ENCODE peak calls at places on chromosomes 7 and 10, in ten cellular contexts. One of them, this sample, is unnamed.

GRCh38 chr10:46028584-46029570 is 1.5 kb downstream of the NCOA4 start:
- DNase-seq in HCT116: peak
- DNase-seq in CD8-positive, alpha-beta T cell: no peak
- DNase-seq in OCI-LY7: peak
- DNase-seq in HL-60: peak
- DNase-seq in GM10248: peak
- DNase-seq in WERI-Rb-1: peak
- DNase-seq in IMR-90: peak
- DNase-seq in foreskin fibroblast: peak
- DNase-seq in GM13977: peak
- DNase-seq in this sample: no peak

GRCh38 chr10:25896421-25896820 is 37.6 kb upstream of the MYO3A start:
- DNase-seq in OCI-LY7: no peak
- DNase-seq in CD8-positive, alpha-beta T cell: no peak
- DNase-seq in GM13977: no peak
- DNase-seq in GM10248: no peak
- DNase-seq in HL-60: no peak
- DNase-seq in HCT116: no peak
- DNase-seq in IMR-90: no peak
- DNase-seq in foreskin fibroblast: no peak
- DNase-seq in WERI-Rb-1: no peak
- DNase-seq in this sample: no peak

GRCh38 chr10:10703390-10703789 is 314.3 kb upstream of the CELF2 start:
- DNase-seq in IMR-90: no peak
- DNase-seq in GM10248: no peak
- DNase-seq in foreskin fibroblast: no peak
- DNase-seq in OCI-LY7: no peak
- DNase-seq in GM13977: no peak
- DNase-seq in HCT116: no peak
- DNase-seq in WERI-Rb-1: no peak
- DNase-seq in HL-60: no peak
- DNase-seq in CD8-positive, alpha-beta T cell: no peak
- DNase-seq in this sample: no peak

GRCh38 chr7:66883716-66884115 is 37.3 kb upstream of the TMEM248 start:
- DNase-seq in CD8-positive, alpha-beta T cell: no peak
- DNase-seq in foreskin fibroblast: no peak
- DNase-seq in WERI-Rb-1: no peak
- DNase-seq in HCT116: no peak
- DNase-seq in GM13977: no peak
- DNase-seq in IMR-90: peak
- DNase-seq in GM10248: no peak
- DNase-seq in HL-60: no peak
- DNase-seq in OCI-LY7: no peak
- DNase-seq in this sample: no peak

GRCh38 chr10:92156874-92157273 is 134.0 kb downstream of the CPEB3 start:
- DNase-seq in CD8-positive, alpha-beta T cell: no peak
- DNase-seq in HCT116: no peak
- DNase-seq in GM10248: no peak
- DNase-seq in WERI-Rb-1: no peak
- DNase-seq in foreskin fibroblast: peak
- DNase-seq in IMR-90: peak
- DNase-seq in HL-60: no peak
- DNase-seq in GM13977: no peak
- DNase-seq in OCI-LY7: no peak
- DNase-seq in this sample: no peak

GRCh38 chr7:39672176-39672575 is 48.8 kb downstream of the RALA start:
- DNase-seq in HL-60: no peak
- DNase-seq in OCI-LY7: no peak
- DNase-seq in IMR-90: no peak
- DNase-seq in WERI-Rb-1: no peak
- DNase-seq in GM10248: no peak
- DNase-seq in GM13977: no peak
- DNase-seq in CD8-positive, alpha-beta T cell: no peak
- DNase-seq in foreskin fibroblast: no peak
- DNase-seq in HCT116: no peak
- DNase-seq in this sample: no peak

GRCh38 chr7:70935854-70936253 is 196.1 kb upstream of the GALNT17 start:
- DNase-seq in GM10248: no peak
- DNase-seq in IMR-90: no peak
- DNase-seq in HL-60: no peak
- DNase-seq in HCT116: no peak
- DNase-seq in foreskin fibroblast: no peak
- DNase-seq in OCI-LY7: no peak
- DNase-seq in WERI-Rb-1: no peak
- DNase-seq in CD8-positive, alpha-beta T cell: no peak
- DNase-seq in GM13977: no peak
- DNase-seq in this sample: no peak

GRCh38 chr10:89916481-89916880 is 215.1 kb downstream of the KIF20B start:
- DNase-seq in HCT116: no peak
- DNase-seq in foreskin fibroblast: peak
- DNase-seq in WERI-Rb-1: no peak
- DNase-seq in HL-60: no peak
- DNase-seq in GM13977: no peak
- DNase-seq in GM10248: no peak
- DNase-seq in CD8-positive, alpha-beta T cell: no peak
- DNase-seq in IMR-90: no peak
- DNase-seq in OCI-LY7: no peak
- DNase-seq in this sample: no peak

GRCh38 chr7:46133076-46133475 is 212.0 kb upstream of the IGFBP3 start:
- DNase-seq in GM13977: no peak
- DNase-seq in CD8-positive, alpha-beta T cell: no peak
- DNase-seq in WERI-Rb-1: no peak
- DNase-seq in HCT116: no peak
- DNase-seq in foreskin fibroblast: no peak
- DNase-seq in IMR-90: no peak
- DNase-seq in OCI-LY7: no peak
- DNase-seq in HL-60: no peak
- DNase-seq in GM10248: no peak
- DNase-seq in this sample: peak

GRCh38 chr10:43304687-43305333 is 37.9 kb upstream of the RASGEF1A start:
- DNase-seq in GM13977: peak
- DNase-seq in HCT116: no peak
- DNase-seq in WERI-Rb-1: peak
- DNase-seq in OCI-LY7: no peak
- DNase-seq in HL-60: peak
- DNase-seq in IMR-90: peak
- DNase-seq in GM10248: peak
- DNase-seq in CD8-positive, alpha-beta T cell: peak
- DNase-seq in foreskin fibroblast: peak
- DNase-seq in this sample: no peak

GRCh38 chr7:36343548-36343947 is 46.1 kb upstream of the ANLN start:
- DNase-seq in HL-60: no peak
- DNase-seq in GM10248: no peak
- DNase-seq in foreskin fibroblast: no peak
- DNase-seq in GM13977: no peak
- DNase-seq in CD8-positive, alpha-beta T cell: no peak
- DNase-seq in HCT116: no peak
- DNase-seq in IMR-90: no peak
- DNase-seq in OCI-LY7: no peak
- DNase-seq in WERI-Rb-1: no peak
- DNase-seq in this sample: no peak

GRCh38 chr7:36348771-36349170 is 40.9 kb upstream of the ANLN start:
- DNase-seq in OCI-LY7: no peak
- DNase-seq in GM10248: no peak
- DNase-seq in HCT116: no peak
- DNase-seq in WERI-Rb-1: no peak
- DNase-seq in IMR-90: no peak
- DNase-seq in foreskin fibroblast: no peak
- DNase-seq in HL-60: no peak
- DNase-seq in CD8-positive, alpha-beta T cell: no peak
- DNase-seq in GM13977: no peak
- DNase-seq in this sample: no peak

GRCh38 chr7:36348256-36348655 is 41.4 kb upstream of the ANLN start:
- DNase-seq in GM10248: no peak
- DNase-seq in WERI-Rb-1: no peak
- DNase-seq in HL-60: no peak
- DNase-seq in HCT116: no peak
- DNase-seq in IMR-90: peak
- DNase-seq in OCI-LY7: no peak
- DNase-seq in foreskin fibroblast: peak
- DNase-seq in CD8-positive, alpha-beta T cell: no peak
- DNase-seq in GM13977: no peak
- DNase-seq in this sample: no peak

GRCh38 chr7:36344618-36345017 is 45.0 kb upstream of the ANLN start:
- DNase-seq in HCT116: no peak
- DNase-seq in GM10248: no peak
- DNase-seq in HL-60: no peak
- DNase-seq in GM13977: no peak
- DNase-seq in foreskin fibroblast: no peak
- DNase-seq in IMR-90: no peak
- DNase-seq in CD8-positive, alpha-beta T cell: no peak
- DNase-seq in WERI-Rb-1: no peak
- DNase-seq in OCI-LY7: no peak
- DNase-seq in this sample: no peak

GRCh38 chr7:36346260-36346831 is 43.3 kb upstream of the ANLN start:
- DNase-seq in GM10248: no peak
- DNase-seq in CD8-positive, alpha-beta T cell: no peak
- DNase-seq in WERI-Rb-1: no peak
- DNase-seq in OCI-LY7: no peak
- DNase-seq in HL-60: no peak
- DNase-seq in GM13977: no peak
- DNase-seq in IMR-90: no peak
- DNase-seq in HCT116: no peak
- DNase-seq in foreskin fibroblast: no peak
- DNase-seq in this sample: no peak
- TF ChIP-seq CTCF in GM10248: no peak
- TF ChIP-seq CTCF in CD8-positive, alpha-beta T cell: no peak
- TF ChIP-seq CTCF in WERI-Rb-1: no peak
- TF ChIP-seq CTCF in OCI-LY7: no peak
- TF ChIP-seq CTCF in HL-60: no peak
- TF ChIP-seq CTCF in GM13977: no peak
- TF ChIP-seq CTCF in IMR-90: no peak
- TF ChIP-seq CTCF in HCT116: no peak
- TF ChIP-seq CTCF in foreskin fibroblast: no peak
- TF ChIP-seq CTCF in this sample: no peak

GRCh38 chr10:124650263-124650662 is 93.9 kb downstream of the FAM53B start:
- DNase-seq in HCT116: no peak
- DNase-seq in OCI-LY7: no peak
- DNase-seq in WERI-Rb-1: no peak
- DNase-seq in IMR-90: no peak
- DNase-seq in HL-60: no peak
- DNase-seq in GM10248: no peak
- DNase-seq in foreskin fibroblast: no peak
- DNase-seq in CD8-positive, alpha-beta T cell: no peak
- DNase-seq in GM13977: no peak
- DNase-seq in this sample: no peak

GRCh38 chr10:124648131-124648475 is 96.1 kb downstream of the FAM53B start:
- DNase-seq in GM13977: no peak
- DNase-seq in GM10248: no peak
- DNase-seq in foreskin fibroblast: no peak
- DNase-seq in WERI-Rb-1: no peak
- DNase-seq in IMR-90: no peak
- DNase-seq in CD8-positive, alpha-beta T cell: no peak
- DNase-seq in HCT116: no peak
- DNase-seq in HL-60: no peak
- DNase-seq in OCI-LY7: no peak
- DNase-seq in this sample: no peak

GRCh38 chr10:124649209-124649608 is 95.0 kb downstream of the FAM53B start:
- DNase-seq in CD8-positive, alpha-beta T cell: no peak
- DNase-seq in GM10248: no peak
- DNase-seq in IMR-90: no peak
- DNase-seq in OCI-LY7: no peak
- DNase-seq in foreskin fibroblast: no peak
- DNase-seq in GM13977: no peak
- DNase-seq in HL-60: peak
- DNase-seq in HCT116: no peak
- DNase-seq in WERI-Rb-1: no peak
- DNase-seq in this sample: no peak

GRCh38 chr10:124647421-124648130 is 96.6 kb downstream of the FAM53B start:
- DNase-seq in GM10248: peak
- DNase-seq in HL-60: peak
- DNase-seq in foreskin fibroblast: no peak
- DNase-seq in GM13977: peak
- DNase-seq in WERI-Rb-1: peak
- DNase-seq in OCI-LY7: peak
- DNase-seq in IMR-90: peak
- DNase-seq in CD8-positive, alpha-beta T cell: peak
- DNase-seq in HCT116: peak
- DNase-seq in this sample: no peak

GRCh38 chr10:124648738-124649137 is 95.4 kb downstream of the FAM53B start:
- DNase-seq in GM10248: no peak
- DNase-seq in WERI-Rb-1: no peak
- DNase-seq in CD8-positive, alpha-beta T cell: peak
- DNase-seq in HL-60: peak
- DNase-seq in foreskin fibroblast: peak
- DNase-seq in OCI-LY7: no peak
- DNase-seq in HCT116: no peak
- DNase-seq in GM13977: peak
- DNase-seq in IMR-90: peak
- DNase-seq in this sample: peak
- TF ChIP-seq CTCF in GM10248: no peak
- TF ChIP-seq CTCF in WERI-Rb-1: no peak
- TF ChIP-seq CTCF in CD8-positive, alpha-beta T cell: no peak
- TF ChIP-seq CTCF in HL-60: no peak
- TF ChIP-seq CTCF in foreskin fibroblast: no peak
- TF ChIP-seq CTCF in OCI-LY7: no peak
- TF ChIP-seq CTCF in HCT116: no peak
- TF ChIP-seq CTCF in GM13977: no peak
- TF ChIP-seq CTCF in IMR-90: no peak
- TF ChIP-seq CTCF in this sample: no peak

GRCh38 chr7:44213872-44214595 is 13.3 kb downstream of the YKT6 start:
- DNase-seq in CD8-positive, alpha-beta T cell: no peak
- DNase-seq in foreskin fibroblast: no peak
- DNase-seq in HCT116: peak
- DNase-seq in WERI-Rb-1: peak
- DNase-seq in HL-60: peak
- DNase-seq in IMR-90: peak
- DNase-seq in OCI-LY7: peak
- DNase-seq in GM10248: peak
- DNase-seq in GM13977: peak
- DNase-seq in this sample: no peak
- TF ChIP-seq CTCF in CD8-positive, alpha-beta T cell: no peak
- TF ChIP-seq CTCF in foreskin fibroblast: peak
- TF ChIP-seq CTCF in HCT116: peak
- TF ChIP-seq CTCF in WERI-Rb-1: peak
- TF ChIP-seq CTCF in HL-60: peak
- TF ChIP-seq CTCF in IMR-90: peak
- TF ChIP-seq CTCF in OCI-LY7: peak
- TF ChIP-seq CTCF in GM10248: peak
- TF ChIP-seq CTCF in GM13977: peak
- TF ChIP-seq CTCF in this sample: peak

DNA sequence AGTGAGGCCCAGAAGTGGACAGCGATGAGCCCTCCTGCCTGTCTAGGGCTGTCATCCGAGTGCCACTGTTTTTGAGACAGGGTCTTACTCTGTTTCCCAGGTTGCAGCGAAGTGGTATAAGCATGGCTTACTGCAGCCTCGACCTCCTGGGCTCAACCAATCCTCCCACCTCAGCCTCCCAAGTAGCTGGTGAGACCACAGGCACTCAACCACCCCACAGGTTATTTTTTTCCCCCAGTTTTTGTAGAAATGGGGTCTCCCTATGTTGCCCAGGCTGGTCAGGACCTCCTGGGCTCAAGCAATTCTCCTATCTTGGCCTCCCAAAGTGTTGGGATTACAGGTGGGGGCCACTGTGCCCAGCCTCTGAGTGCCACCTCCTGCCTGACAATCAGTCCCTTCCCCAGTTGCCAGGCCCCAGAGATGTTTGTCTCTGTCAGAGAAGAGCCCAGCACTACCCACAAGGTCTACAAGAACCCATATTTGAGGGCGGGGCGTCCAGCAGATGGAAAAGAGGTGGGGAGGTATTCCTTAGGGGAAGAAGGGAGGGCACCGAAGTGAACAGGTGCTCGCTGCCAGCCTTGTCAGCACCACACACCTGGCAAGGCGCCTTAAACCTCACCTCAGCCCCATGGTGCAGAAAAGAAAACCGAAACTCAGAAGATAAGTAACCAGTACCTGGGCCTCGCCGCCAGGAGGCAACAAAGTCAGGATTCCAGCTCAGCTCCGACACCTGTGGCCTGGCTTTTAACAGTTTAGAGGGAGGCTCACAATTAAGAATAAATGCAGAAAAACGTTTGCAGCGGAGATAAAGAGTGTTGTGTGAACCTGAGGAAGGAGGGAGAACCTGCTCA is 77.4 kb upstream of the ANLN start:
- DNase-seq in HL-60: no peak
- DNase-seq in IMR-90: no peak
- DNase-seq in CD8-positive, alpha-beta T cell: no peak
- DNase-seq in GM13977: peak
- DNase-seq in WERI-Rb-1: no peak
- DNase-seq in HCT116: no peak
- DNase-seq in OCI-LY7: peak
- DNase-seq in GM10248: peak
- DNase-seq in foreskin fibroblast: no peak
- DNase-seq in this sample: no peak
- TF ChIP-seq CTCF in HL-60: no peak
- TF ChIP-seq CTCF in IMR-90: no peak
- TF ChIP-seq CTCF in CD8-positive, alpha-beta T cell: no peak
- TF ChIP-seq CTCF in GM13977: peak
- TF ChIP-seq CTCF in WERI-Rb-1: no peak
- TF ChIP-seq CTCF in HCT116: peak
- TF ChIP-seq CTCF in OCI-LY7: peak
- TF ChIP-seq CTCF in GM10248: no peak
- TF ChIP-seq CTCF in foreskin fibroblast: no peak
- TF ChIP-seq CTCF in this sample: peak

This sample was measured in AG09309.